ENCODE peak calls at places on chromosomes 16 and 17, in nine cellular contexts. K is stimulated activated CD4-positive, alpha-beta T cell treated with anti-CD3 and anti-CD28 coated beads, Interleukin-1b, Interleukin-23, amount 100 ng/mL, for 24 hours; X is HEK293T; M is GM23248; F is AG09309; Y is ELR; O is upper lobe of right lung; G is H54; Q is SW480. H is an unnamed sample.

GRCh38 chr17:75513667-75514052 is 1.7 kb downstream of the CASKIN2 start:
- DNase-seq in K (no peak), X (no peak), M (no peak), F (no peak), Y (no peak), O (peak; percentile 60), G (no peak), Q (no peak), H (no peak)

GRCh38 chr16:22625948-22626347 is 115.3 kb downstream of the NPIPB5 start:
- DNase-seq in K (no peak), X (no peak), M (peak; percentile 6), F (no peak), Y (peak; percentile 46), O (no peak), G (no peak), Q (no peak), H (no peak)

GRCh38 chr16:73268311-73268997 is 220.5 kb upstream of the ZFHX3 start:
- DNase-seq in K (no peak), X (peak; percentile 30), M (peak; percentile 30), F (no peak), Y (peak; percentile 13), O (no peak), G (no peak), Q (peak; percentile 9), H (peak; percentile 11)

GRCh38 chr16:19909750-19910322 is 25.2 kb upstream of the GPRC5B start:
- DNase-seq in K (no peak), X (no peak), M (no peak), F (no peak), Y (no peak), O (no peak), G (no peak), Q (no peak), H (no peak)

GRCh38 chr16:11254913-11255736 is 879 bp downstream of the SOCS1 start:
- DNase-seq in K (no peak), X (no peak), M (peak; percentile 86), F (no peak), Y (peak; percentile 63), O (peak; percentile 80), G (no peak), Q (peak; percentile 38), H (peak; percentile 54)

GRCh38 chr16:48335961-48336360 is 49.3 kb downstream of the SIAH1 start:
- DNase-seq in K (no peak), X (no peak), M (peak; percentile 54), F (no peak), Y (peak; percentile 52), O (no peak), G (no peak), Q (no peak), H (no peak)

GRCh38 chr17:34370376-34370996 is 7.5 kb upstream of the CCL1 start:
- DNase-seq in K (no peak), X (no peak), M (no peak), F (no peak), Y (no peak), O (no peak), G (no peak), Q (no peak), H (no peak)

GRCh38 chr16:56600398-56600999 is 7.9 kb upstream of the MT2A start:
- DNase-seq in K (no peak), X (peak; percentile 52), M (peak; percentile 83), F (no peak), Y (peak; percentile 85), O (no peak), G (peak; percentile 55), Q (peak; percentile 60), H (peak; percentile 47)

GRCh38 chr17:51491416-51491815 is 231.1 kb downstream of the UTP18 start:
- DNase-seq in K (no peak), X (no peak), M (no peak), F (no peak), Y (no peak), O (no peak), G (no peak), Q (no peak), H (no peak)

GRCh38 chr17:20241855-20242254 is 225.5 kb downstream of the LGALS9B start:
- DNase-seq in K (no peak), X (no peak), M (no peak), F (no peak), Y (no peak), O (no peak), G (no peak), Q (no peak), H (no peak)

GRCh38 chr16:57958544-57958943 is 12.4 kb downstream of the CNGB1 start:
- DNase-seq in K (no peak), X (no peak), M (no peak), F (no peak), Y (no peak), O (no peak), G (no peak), Q (no peak), H (no peak)

GRCh38 chr17:47305302-47305923 is 18.3 kb upstream of the EFCAB13 start:
- DNase-seq in K (no peak), X (no peak), M (peak; percentile 89), F (peak; percentile 84), Y (peak; percentile 94), O (no peak), G (peak; percentile 85), Q (peak; percentile 55), H (no peak)

GRCh38 chr17:41534899-41535546 is 6.9 kb upstream of the KRT19 start:
- DNase-seq in K (no peak), X (no peak), M (no peak), F (no peak), Y (no peak), O (peak; percentile 41), G (no peak), Q (no peak), H (no peak)

GRCh38 chr16:2473425-2473926 is 1.5 kb upstream of the TBC1D24 start:
- DNase-seq in K (no peak), X (no peak), M (no peak), F (no peak), Y (no peak), O (no peak), G (no peak), Q (no peak), H (no peak)

GRCh38 chr16:31061126-31061812 is 12.8 kb downstream of the ZNF668 start:
- DNase-seq in K (no peak), X (no peak), M (no peak), F (no peak), Y (no peak), O (no peak), G (no peak), Q (no peak), H (no peak)

GRCh38 chr17:12985431-12986285 is 32.2 kb downstream of the ELAC2 start:
- DNase-seq in K (no peak), X (no peak), M (peak; percentile 35), F (no peak), Y (no peak), O (no peak), G (no peak), Q (no peak), H (no peak)

GRCh38 chr17:47315451-47316266 is 8.1 kb upstream of the EFCAB13 start:
- DNase-seq in K (no peak), X (peak; percentile 70), M (peak; percentile 89), F (no peak), Y (peak; percentile 95), O (no peak), G (peak; percentile 63), Q (peak; percentile 70), H (peak; percentile 25)

GRCh38 chr16:4377573-4378146 is 6.0 kb downstream of the VASN start:
- DNase-seq in K (no peak), X (no peak), M (peak; percentile 70), F (no peak), Y (no peak), O (no peak), G (no peak), Q (peak; percentile 64), H (no peak)